ENCODE peak calls at places on chromosome 19, in ten cellular contexts. I is left ventricle myocardium inferior; J is trophoblast cell; D is kidney; W is CD4-positive, alpha-beta memory T cell; V is SJSA1; T is CD8-positive, alpha-beta memory T cell; R is fibroblast of lung; Q is thoracic aorta; X is mammary epithelial cell. S is an unnamed sample. For H3K4me1, the result is how much of the 10 kb centered on the place peaks cover.

GRCh38 chr19:289651-290538 is 1.3 kb downstream of the PLPP2 start:
- DNase-seq in I (no peak), J (peak), D (peak), W (peak), V (peak), T (no peak), R (no peak), Q (no peak), X (peak), S (peak)

GRCh38 chr19:21603431-21604153 is 98.2 kb downstream of the ZNF429 start:
- DNase-seq in I (no peak), J (no peak), D (no peak), W (no peak), V (no peak), T (no peak), R (no peak), Q (no peak), X (peak), S (no peak)

GRCh38 chr19:21143428-21143827 is 1.6 kb downstream of the ZNF431 start:
- DNase-seq in I (no peak), J (no peak), D (no peak), W (no peak), V (no peak), T (no peak), R (no peak), Q (no peak), X (no peak), S (no peak)

GRCh38 chr19:17205237-17206140 is 9.7 kb upstream of the USE1 start:
- DNase-seq in I (peak), J (peak), D (no peak), W (peak), V (no peak), T (peak), R (peak), Q (no peak), X (peak), S (peak)

GRCh38 chr19:12695090-12695489 is 1.3 kb downstream of the FBXW9 start:
- DNase-seq in I (no peak), J (no peak), D (no peak), W (no peak), V (no peak), T (no peak), R (no peak), Q (no peak), X (no peak), S (no peak)

GRCh38 chr19:57302020-57302465 is 18.2 kb upstream of the ZNF543 start:
- DNase-seq in I (no peak), J (peak), D (no peak), W (no peak), V (peak), T (no peak), R (peak), Q (no peak), X (peak), S (no peak)

GRCh38 chr19:993831-994393 is 6.3 kb upstream of the GRIN3B start:
- DNase-seq in I (no peak), J (no peak), D (peak), W (no peak), V (no peak), T (no peak), R (no peak), Q (no peak), X (no peak), S (no peak)

GRCh38 chr19:42178791-42179500 is 38.5 kb downstream of the DEDD2 start:
- DNase-seq in I (no peak), J (no peak), D (peak), W (no peak), V (no peak), T (no peak), R (no peak), Q (no peak), X (no peak), S (no peak)

GRCh38 chr19:47428177-47428894 is 9.0 kb upstream of the MEIS3 start:
- DNase-seq in I (peak), J (peak), D (peak), W (peak), V (peak), T (peak), R (peak), Q (peak), X (peak), S (peak)

GRCh38 chr19:41753936-41754529 is 1.3 kb upstream of the CEACAM6 start:
- DNase-seq in I (no peak), J (peak), D (no peak), W (peak), V (peak), T (peak), R (peak), Q (no peak), X (peak), S (peak)

GRCh38 chr19:12954150-12954962 is 2.7 kb downstream of the GADD45GIP1 start:
- DNase-seq in I (no peak), J (no peak), D (no peak), W (no peak), V (no peak), T (no peak), R (no peak), Q (no peak), X (no peak), S (no peak)

GRCh38 chr19:34232566-34233481 is 21.5 kb upstream of the GARRE1 start:
- DNase-seq in I (peak), J (no peak), D (no peak), W (no peak), V (peak), T (no peak), R (peak), Q (no peak), X (peak), S (no peak)

GRCh38 chr19:13143135-13143534 is 7.0 kb downstream of the STX10 start:
- DNase-seq in I (no peak), J (no peak), D (no peak), W (no peak), V (peak), T (no peak), R (peak), Q (no peak), X (peak), S (no peak)

GRCh38 chr19:17681505-17682125 is 6.5 kb downstream of the UNC13A start:
- DNase-seq in I (peak), J (no peak), D (peak), W (no peak), V (no peak), T (peak), R (peak), Q (no peak), X (no peak), S (no peak)

GRCh38 chr19:7149956-7150705 is 80.6 kb downstream of the ZNF557 start:
- DNase-seq in I (no peak), J (no peak), D (no peak), W (no peak), V (no peak), T (no peak), R (no peak), Q (no peak), X (no peak), S (no peak)

GRCh38 chr19:50569938-50570540 is 1.8 kb upstream of the LRRC4B start:
- DNase-seq in I (no peak), J (no peak), D (no peak), W (no peak), V (no peak), T (peak), R (no peak), Q (no peak), X (no peak), S (no peak)

GRCh38 chr19:49824662-49825061 is 6.6 kb downstream of the MED25 start:
- DNase-seq in I (no peak), J (no peak), D (no peak), W (no peak), V (no peak), T (no peak), R (no peak), Q (no peak), X (no peak), S (no peak)

GRCh38 chr19:6215701-6216235 is 64.0 kb downstream of the MLLT1 start:
- DNase-seq in I (no peak), J (no peak), D (peak), W (peak), V (no peak), T (no peak), R (no peak), Q (no peak), X (no peak), S (no peak)

GRCh38 chr19:38792250-38793111 is 3.5 kb downstream of the LGALS7B start:
- DNase-seq in I (peak), J (peak), D (peak), W (no peak), V (no peak), T (peak), R (peak), Q (no peak), X (no peak), S (no peak)

GRCh38 chr19:5046339-5047039 is 77.6 kb downstream of the KDM4B start:
- DNase-seq in I (no peak), J (no peak), D (peak), W (no peak), V (peak), T (no peak), R (no peak), Q (no peak), X (peak), S (no peak)

GRCh38 chr19:5047251-5047935 is 78.5 kb downstream of the KDM4B start:
- DNase-seq in I (no peak), J (no peak), D (no peak), W (no peak), V (no peak), T (no peak), R (no peak), Q (no peak), X (no peak), S (no peak)

GRCh38 chr19:5049561-5049960 is 80.6 kb downstream of the KDM4B start:
- DNase-seq in I (no peak), J (no peak), D (no peak), W (no peak), V (no peak), T (no peak), R (no peak), Q (no peak), X (no peak), S (no peak)

GRCh38 chr19:5048727-5049553 is 80.0 kb downstream of the KDM4B start:
- DNase-seq in I (no peak), J (no peak), D (no peak), W (no peak), V (no peak), T (no peak), R (peak), Q (peak), X (no peak), S (no peak)

DNA sequence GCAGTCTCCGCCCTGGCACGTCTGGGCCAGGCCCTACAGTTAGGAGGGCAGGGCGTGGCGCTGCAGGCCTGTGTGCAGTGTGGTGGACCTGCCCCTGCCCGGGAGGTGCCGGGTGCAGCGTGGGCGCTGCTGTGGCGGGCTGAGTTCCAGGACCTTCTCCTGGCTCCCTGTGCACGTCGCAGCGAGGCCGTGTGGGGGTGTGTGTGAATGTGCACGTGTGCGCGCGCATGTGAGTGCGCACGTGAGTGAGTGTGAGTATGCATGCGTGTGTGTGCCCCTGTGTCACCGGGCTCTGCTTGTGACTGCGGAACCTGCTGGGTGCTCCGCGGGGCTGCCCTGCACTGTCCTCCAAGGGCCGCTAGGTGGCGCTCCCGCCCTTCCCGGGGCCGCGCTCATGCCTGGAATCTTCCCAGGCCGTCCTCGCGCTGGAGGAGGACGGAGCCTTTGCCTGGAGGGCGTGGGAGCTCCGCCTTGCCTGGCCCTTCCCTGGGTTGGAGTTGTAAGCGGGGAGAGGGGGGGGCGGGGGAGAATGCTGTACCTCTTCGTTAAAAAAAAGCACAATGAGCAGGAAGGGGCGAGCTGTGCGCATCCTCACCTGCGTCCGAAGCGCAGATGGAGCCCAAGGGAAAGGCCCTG is 79.3 kb downstream of the KDM4B start:
- DNase-seq in I (peak), J (peak), D (peak), W (peak), V (peak), T (peak), R (peak), Q (peak), X (peak), S (peak)
- H3K4me3 ChIP-seq in I (no peak), J (no peak), D (no peak), W (no peak), V (no peak), T (no peak), R (no peak), Q (peak), X (no peak), S (no peak)

DNA sequence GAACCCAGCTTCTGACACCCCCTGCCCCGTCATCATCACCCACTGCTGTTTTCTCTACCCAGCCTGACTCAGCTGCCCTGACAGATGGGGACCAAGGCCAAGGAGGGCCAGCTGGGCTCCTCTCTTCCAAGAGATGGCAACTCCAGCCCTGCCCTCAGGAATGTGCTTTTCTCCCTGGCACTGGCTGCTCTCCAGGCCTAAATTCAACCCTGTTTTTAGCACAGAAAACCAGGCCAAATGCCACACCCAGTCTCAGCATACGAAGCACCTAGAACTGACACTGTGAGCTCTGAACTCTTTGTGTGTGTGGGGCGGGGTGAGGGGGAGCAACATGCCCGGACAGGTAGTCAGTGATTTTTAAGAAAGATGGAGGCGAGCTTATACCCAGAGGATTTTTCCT is 23.4 kb upstream of the IGFL1 start:
- DNase-seq in I (peak), J (no peak), D (no peak), W (no peak), V (no peak), T (no peak), R (no peak), Q (no peak), X (peak), S (no peak)
- H3K4me1 ChIP-seq in I (under half), J (under half), D (under half), W (under half), V (under half), T (under half), R (under half), Q (under half), X (half or more), S (under half)

GRCh38 chr19:10667867-10668266 is 13.7 kb downstream of the ILF3 start:
- DNase-seq in I (no peak), J (no peak), D (no peak), W (no peak), V (no peak), T (no peak), R (no peak), Q (no peak), X (no peak), S (no peak)

GRCh38 chr19:10662384-10663251 is 8.5 kb downstream of the ILF3 start:
- DNase-seq in I (no peak), J (peak), D (no peak), W (no peak), V (no peak), T (no peak), R (no peak), Q (no peak), X (no peak), S (no peak)

GRCh38 chr19:10660346-10660745 is 6.2 kb downstream of the ILF3 start:
- DNase-seq in I (no peak), J (peak), D (no peak), W (no peak), V (no peak), T (no peak), R (no peak), Q (no peak), X (no peak), S (no peak)

GRCh38 chr19:10661946-10662345 is 7.8 kb downstream of the ILF3 start:
- DNase-seq in I (no peak), J (no peak), D (no peak), W (no peak), V (peak), T (no peak), R (no peak), Q (no peak), X (no peak), S (no peak)
- H3K4me3 ChIP-seq in I (no peak), J (no peak), D (no peak), W (no peak), V (no peak), T (no peak), R (no peak), Q (no peak), X (no peak), S (no peak)

DNA sequence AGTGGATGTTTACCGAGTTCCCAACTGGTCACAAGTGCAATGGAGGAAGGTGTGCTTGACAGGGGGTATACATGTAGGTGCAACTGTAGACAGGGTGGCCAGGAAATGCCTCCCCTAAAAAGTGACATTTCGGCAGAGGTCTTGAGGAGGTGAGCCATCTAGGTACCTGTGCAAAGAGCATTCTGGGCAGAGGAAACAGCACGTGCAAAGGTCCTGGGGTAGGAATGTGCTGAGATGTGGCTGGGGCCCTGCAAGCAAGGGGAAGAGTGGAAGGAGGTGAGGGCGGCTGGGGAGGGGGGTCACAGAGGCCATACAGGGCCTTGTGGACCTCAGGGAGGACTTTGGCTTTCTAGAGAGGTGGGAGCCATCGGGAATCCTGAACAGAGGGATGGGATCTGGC is 8.1 kb downstream of the ADGRL1 start:
- DNase-seq in I (no peak), J (no peak), D (peak), W (no peak), V (no peak), T (no peak), R (no peak), Q (no peak), X (no peak), S (no peak)
- H3K4me1 ChIP-seq in I (under half), J (under half), D (under half), W (under half), V (under half), T (under half), R (under half), Q (under half), X (under half), S (under half)

GRCh38 chr19:40571005-40571318 is 5.7 kb upstream of the SHKBP1 start:
- DNase-seq in I (no peak), J (no peak), D (peak), W (no peak), V (no peak), T (no peak), R (no peak), Q (no peak), X (no peak), S (no peak)
- H3K4me3 ChIP-seq in I (peak), J (no peak), D (no peak), W (no peak), V (no peak), T (peak), R (no peak), Q (peak), X (no peak), S (no peak)

GRCh38 chr19:3365093-3365446 is 1.3 kb upstream of the NFIC start:
- DNase-seq in I (no peak), J (no peak), D (no peak), W (no peak), V (no peak), T (no peak), R (no peak), Q (no peak), X (no peak), S (no peak)

GRCh38 chr19:3366761-3367571 is 583 bp downstream of the NFIC start:
- DNase-seq in I (peak), J (no peak), D (peak), W (no peak), V (peak), T (no peak), R (peak), Q (no peak), X (peak), S (no peak)

GRCh38 chr19:3367572-3368440 is 1.4 kb downstream of the NFIC start:
- DNase-seq in I (no peak), J (no peak), D (no peak), W (no peak), V (no peak), T (no peak), R (no peak), Q (no peak), X (peak), S (no peak)

GRCh38 chr19:3365447-3366103 is 808 bp upstream of the NFIC start:
- DNase-seq in I (peak), J (peak), D (peak), W (no peak), V (peak), T (no peak), R (no peak), Q (no peak), X (peak), S (no peak)

GRCh38 chr19:3366104-3366760 is at the start of gene NFIC:
- DNase-seq in I (peak), J (peak), D (peak), W (peak), V (peak), T (peak), R (peak), Q (no peak), X (peak), S (no peak)
- H3K4me1 ChIP-seq in I (half or more), J (under half), D (under half), W (under half), V (under half), T (under half), R (under half), Q (half or more), X (under half), S (under half)

GRCh38 chr19:45094158-45094557 is 1.2 kb downstream of the PPP1R37 start:
- DNase-seq in I (no peak), J (no peak), D (no peak), W (no peak), V (no peak), T (no peak), R (no peak), Q (no peak), X (no peak), S (no peak)
- H3K4me3 ChIP-seq in I (peak), J (no peak), D (peak), W (peak), V (peak), T (peak), R (peak), Q (peak), X (peak), S (peak)